ENCODE peak calls at places on chromosome 19, in eight cellular contexts. One of them, this sample, is unnamed.

GRCh38 chr19:6521718-6522646 is 8.8 kb upstream of the TNFSF9 start:
- DNase-seq in ascending aorta: no peak
- DNase-seq in AG10803: no peak
- DNase-seq in foreskin fibroblast: no peak
- DNase-seq in cardiac fibroblast: peak; percentile 53
- DNase-seq in AG09309: no peak
- DNase-seq in Caco-2: no peak
- DNase-seq in dorsolateral prefrontal cortex: no peak
- DNase-seq in this sample: no peak

GRCh38 chr19:41877490-41877876 is 404 bp downstream of the CD79A start:
- DNase-seq in ascending aorta: no peak
- DNase-seq in cardiac fibroblast: no peak
- DNase-seq in AG10803: no peak
- DNase-seq in foreskin fibroblast: no peak
- DNase-seq in Caco-2: no peak
- DNase-seq in dorsolateral prefrontal cortex: no peak
- DNase-seq in AG09309: no peak
- DNase-seq in this sample: no peak

GRCh38 chr19:29509456-29509855 is 16.3 kb upstream of the VSTM2B start:
- DNase-seq in AG10803: no peak
- DNase-seq in AG09309: no peak
- DNase-seq in dorsolateral prefrontal cortex: peak; percentile 31
- DNase-seq in Caco-2: no peak
- DNase-seq in ascending aorta: no peak
- DNase-seq in cardiac fibroblast: no peak
- DNase-seq in foreskin fibroblast: no peak
- DNase-seq in this sample: no peak

GRCh38 chr19:43132696-43133095 is 50.2 kb upstream of the PSG2 start:
- DNase-seq in cardiac fibroblast: no peak
- DNase-seq in Caco-2: no peak
- DNase-seq in AG10803: peak; percentile 53
- DNase-seq in ascending aorta: no peak
- DNase-seq in AG09309: no peak
- DNase-seq in foreskin fibroblast: no peak
- DNase-seq in dorsolateral prefrontal cortex: no peak
- DNase-seq in this sample: no peak

GRCh38 chr19:35248310-35249145 is at the start of gene LSR:
- DNase-seq in AG09309: no peak
- DNase-seq in foreskin fibroblast: no peak
- DNase-seq in dorsolateral prefrontal cortex: no peak
- DNase-seq in ascending aorta: no peak
- DNase-seq in Caco-2: peak; percentile 98
- DNase-seq in AG10803: no peak
- DNase-seq in cardiac fibroblast: no peak
- DNase-seq in this sample: no peak

GRCh38 chr19:43628646-43629326 is 9.4 kb upstream of the ZNF428 start:
- DNase-seq in AG10803: no peak
- DNase-seq in foreskin fibroblast: no peak
- DNase-seq in AG09309: no peak
- DNase-seq in Caco-2: no peak
- DNase-seq in ascending aorta: no peak
- DNase-seq in dorsolateral prefrontal cortex: no peak
- DNase-seq in cardiac fibroblast: no peak
- DNase-seq in this sample: no peak

GRCh38 chr19:10474962-10475451 is 28.1 kb downstream of the KEAP1 start:
- DNase-seq in ascending aorta: no peak
- DNase-seq in AG09309: no peak
- DNase-seq in Caco-2: no peak
- DNase-seq in foreskin fibroblast: no peak
- DNase-seq in cardiac fibroblast: no peak
- DNase-seq in dorsolateral prefrontal cortex: no peak
- DNase-seq in AG10803: no peak
- DNase-seq in this sample: no peak

GRCh38 chr19:20503536-20503935 is 62.0 kb downstream of the ZNF737 start:
- DNase-seq in ascending aorta: no peak
- DNase-seq in AG10803: peak; percentile 4
- DNase-seq in dorsolateral prefrontal cortex: no peak
- DNase-seq in foreskin fibroblast: peak; percentile 19
- DNase-seq in AG09309: no peak
- DNase-seq in Caco-2: no peak
- DNase-seq in cardiac fibroblast: peak; percentile 73
- DNase-seq in this sample: peak; percentile 5

GRCh38 chr19:5458420-5458819 is 3.2 kb downstream of the ZNRF4 start:
- DNase-seq in foreskin fibroblast: no peak
- DNase-seq in AG09309: no peak
- DNase-seq in AG10803: no peak
- DNase-seq in Caco-2: no peak
- DNase-seq in ascending aorta: no peak
- DNase-seq in dorsolateral prefrontal cortex: no peak
- DNase-seq in cardiac fibroblast: no peak
- DNase-seq in this sample: no peak

GRCh38 chr19:45276284-45276687 is 25.2 kb downstream of the MARK4 start:
- DNase-seq in ascending aorta: no peak
- DNase-seq in AG10803: no peak
- DNase-seq in AG09309: no peak
- DNase-seq in foreskin fibroblast: no peak
- DNase-seq in dorsolateral prefrontal cortex: no peak
- DNase-seq in cardiac fibroblast: no peak
- DNase-seq in Caco-2: no peak
- DNase-seq in this sample: peak; percentile 47

GRCh38 chr19:45428385-45429231 is 4.9 kb upstream of the ERCC1 start:
- DNase-seq in AG10803: peak; percentile 52
- DNase-seq in cardiac fibroblast: peak; percentile 62
- DNase-seq in AG09309: no peak
- DNase-seq in Caco-2: no peak
- DNase-seq in ascending aorta: peak; percentile 93
- DNase-seq in foreskin fibroblast: peak; percentile 69
- DNase-seq in dorsolateral prefrontal cortex: no peak
- DNase-seq in this sample: peak; percentile 37

GRCh38 chr19:11479470-11480080 is 1.3 kb downstream of the ELAVL3 start:
- DNase-seq in foreskin fibroblast: no peak
- DNase-seq in AG09309: no peak
- DNase-seq in ascending aorta: no peak
- DNase-seq in cardiac fibroblast: no peak
- DNase-seq in dorsolateral prefrontal cortex: peak; percentile 79
- DNase-seq in AG10803: no peak
- DNase-seq in Caco-2: peak; percentile 87
- DNase-seq in this sample: no peak

GRCh38 chr19:15577184-15577771 is 37.7 kb upstream of the CYP4F8 start:
- DNase-seq in foreskin fibroblast: no peak
- DNase-seq in AG10803: no peak
- DNase-seq in Caco-2: no peak
- DNase-seq in dorsolateral prefrontal cortex: no peak
- DNase-seq in ascending aorta: no peak
- DNase-seq in cardiac fibroblast: no peak
- DNase-seq in AG09309: no peak
- DNase-seq in this sample: no peak

GRCh38 chr19:17555929-17556813 is 722 bp downstream of the COLGALT1 start:
- DNase-seq in dorsolateral prefrontal cortex: peak; percentile 62
- DNase-seq in foreskin fibroblast: peak; percentile 79
- DNase-seq in AG10803: peak; percentile 74
- DNase-seq in ascending aorta: peak; percentile 76
- DNase-seq in cardiac fibroblast: peak; percentile 79
- DNase-seq in Caco-2: peak; percentile 49
- DNase-seq in AG09309: no peak
- DNase-seq in this sample: peak; percentile 75

GRCh38 chr19:32861596-32861995 is 8.0 kb downstream of the SLC7A9 start:
- DNase-seq in AG09309: no peak
- DNase-seq in Caco-2: no peak
- DNase-seq in cardiac fibroblast: no peak
- DNase-seq in dorsolateral prefrontal cortex: no peak
- DNase-seq in AG10803: no peak
- DNase-seq in ascending aorta: no peak
- DNase-seq in foreskin fibroblast: no peak
- DNase-seq in this sample: no peak

GRCh38 chr19:42850981-42851717 is 28.4 kb downstream of the PSG1 start:
- DNase-seq in AG10803: peak; percentile 99
- DNase-seq in ascending aorta: peak; percentile 85
- DNase-seq in foreskin fibroblast: peak; percentile 97
- DNase-seq in cardiac fibroblast: peak; percentile 99
- DNase-seq in AG09309: peak; percentile 91
- DNase-seq in dorsolateral prefrontal cortex: no peak
- DNase-seq in Caco-2: peak; percentile 65
- DNase-seq in this sample: peak; percentile 81

GRCh38 chr19:802888-803561 is 5.8 kb downstream of the PTBP1 start:
- DNase-seq in ascending aorta: no peak
- DNase-seq in AG09309: no peak
- DNase-seq in dorsolateral prefrontal cortex: no peak
- DNase-seq in foreskin fibroblast: no peak
- DNase-seq in Caco-2: no peak
- DNase-seq in AG10803: no peak
- DNase-seq in cardiac fibroblast: no peak
- DNase-seq in this sample: no peak
- H3K4me3 ChIP-seq in ascending aorta: no peak overlapping the region
- H3K4me3 ChIP-seq in AG09309: no peak overlapping the region
- H3K4me3 ChIP-seq in dorsolateral prefrontal cortex: peak overlapping the region; percentile 39
- H3K4me3 ChIP-seq in foreskin fibroblast: peak overlapping the region; percentile 95
- H3K4me3 ChIP-seq in Caco-2: no peak overlapping the region
- H3K4me3 ChIP-seq in AG10803: no peak overlapping the region
- H3K4me3 ChIP-seq in cardiac fibroblast: peak overlapping the region; percentile 44
- H3K4me3 ChIP-seq in this sample: no peak overlapping the region

GRCh38 chr19:31745731-31746130 is 396.5 kb upstream of the TSHZ3 start:
- DNase-seq in foreskin fibroblast: no peak
- DNase-seq in ascending aorta: no peak
- DNase-seq in AG10803: no peak
- DNase-seq in dorsolateral prefrontal cortex: no peak
- DNase-seq in Caco-2: no peak
- DNase-seq in cardiac fibroblast: no peak
- DNase-seq in AG09309: no peak
- DNase-seq in this sample: no peak

DNA sequence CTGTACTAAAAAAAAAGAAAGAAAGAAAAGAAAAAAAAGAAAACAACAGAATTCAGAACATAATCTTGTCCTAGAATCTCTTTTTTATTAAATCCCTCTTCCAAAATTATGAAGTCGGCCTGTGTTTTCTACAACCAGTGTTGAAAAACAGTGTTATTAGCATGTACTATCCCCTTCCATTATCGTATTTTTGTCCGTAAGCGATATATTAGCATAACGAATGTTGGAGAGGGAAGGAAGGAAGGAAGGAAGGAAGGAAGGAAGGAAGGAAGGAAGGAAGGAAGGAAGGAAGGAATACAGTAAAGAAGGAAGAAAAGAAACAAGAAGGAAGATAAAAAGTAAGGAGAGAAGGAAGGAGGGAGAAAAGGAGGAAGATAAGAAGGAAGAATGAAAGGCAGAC is 393.0 kb upstream of the TSHZ3 start:
- DNase-seq in ascending aorta: no peak
- DNase-seq in Caco-2: no peak
- DNase-seq in AG10803: no peak
- DNase-seq in cardiac fibroblast: no peak
- DNase-seq in dorsolateral prefrontal cortex: no peak
- DNase-seq in foreskin fibroblast: no peak
- DNase-seq in AG09309: no peak
- DNase-seq in this sample: no peak
- H3K4me3 ChIP-seq in ascending aorta: no peak overlapping the region
- H3K4me3 ChIP-seq in Caco-2: no peak overlapping the region
- H3K4me3 ChIP-seq in AG10803: no peak overlapping the region
- H3K4me3 ChIP-seq in cardiac fibroblast: no peak overlapping the region
- H3K4me3 ChIP-seq in dorsolateral prefrontal cortex: no peak overlapping the region
- H3K4me3 ChIP-seq in foreskin fibroblast: no peak overlapping the region
- H3K4me3 ChIP-seq in AG09309: no peak overlapping the region
- H3K4me3 ChIP-seq in this sample: no peak overlapping the region

GRCh38 chr19:13951799-13952153 is 533 bp upstream of the DCAF15 start:
- DNase-seq in AG09309: no peak
- DNase-seq in ascending aorta: no peak
- DNase-seq in cardiac fibroblast: no peak
- DNase-seq in AG10803: no peak
- DNase-seq in foreskin fibroblast: no peak
- DNase-seq in Caco-2: no peak
- DNase-seq in dorsolateral prefrontal cortex: no peak
- DNase-seq in this sample: no peak
- H3K4me3 ChIP-seq in AG09309: peak overlapping the region; percentile 66
- H3K4me3 ChIP-seq in ascending aorta: peak overlapping the region; percentile 81
- H3K4me3 ChIP-seq in cardiac fibroblast: peak overlapping the region; percentile 49
- H3K4me3 ChIP-seq in AG10803: peak overlapping the region; percentile 67
- H3K4me3 ChIP-seq in foreskin fibroblast: peak overlapping the region; percentile 69
- H3K4me3 ChIP-seq in Caco-2: peak overlapping the region; percentile 22
- H3K4me3 ChIP-seq in dorsolateral prefrontal cortex: peak overlapping the region; percentile 76
- H3K4me3 ChIP-seq in this sample: peak overlapping the region; percentile 86

GRCh38 chr19:7637374-7638256 is 705 bp downstream of the STXBP2 start:
- DNase-seq in AG10803: no peak
- DNase-seq in ascending aorta: no peak
- DNase-seq in foreskin fibroblast: no peak
- DNase-seq in dorsolateral prefrontal cortex: no peak
- DNase-seq in Caco-2: no peak
- DNase-seq in cardiac fibroblast: peak; percentile 33
- DNase-seq in AG09309: no peak
- DNase-seq in this sample: no peak

GRCh38 chr19:7636317-7636690 is 606 bp upstream of the STXBP2 start:
- DNase-seq in foreskin fibroblast: no peak
- DNase-seq in AG10803: no peak
- DNase-seq in dorsolateral prefrontal cortex: no peak
- DNase-seq in ascending aorta: no peak
- DNase-seq in cardiac fibroblast: no peak
- DNase-seq in Caco-2: no peak
- DNase-seq in AG09309: no peak
- DNase-seq in this sample: no peak

GRCh38 chr19:7638802-7639465 is 2.0 kb downstream of the STXBP2 start:
- DNase-seq in foreskin fibroblast: no peak
- DNase-seq in Caco-2: no peak
- DNase-seq in cardiac fibroblast: no peak
- DNase-seq in AG10803: no peak
- DNase-seq in AG09309: no peak
- DNase-seq in ascending aorta: no peak
- DNase-seq in dorsolateral prefrontal cortex: no peak
- DNase-seq in this sample: no peak

GRCh38 chr19:7635670-7636069 is 1.2 kb upstream of the STXBP2 start:
- DNase-seq in AG09309: no peak
- DNase-seq in Caco-2: no peak
- DNase-seq in AG10803: no peak
- DNase-seq in foreskin fibroblast: no peak
- DNase-seq in cardiac fibroblast: no peak
- DNase-seq in ascending aorta: no peak
- DNase-seq in dorsolateral prefrontal cortex: no peak
- DNase-seq in this sample: no peak

GRCh38 chr19:7636691-7637373 is at the start of gene STXBP2:
- DNase-seq in AG10803: no peak
- DNase-seq in Caco-2: peak; percentile 88
- DNase-seq in ascending aorta: peak; percentile 73
- DNase-seq in cardiac fibroblast: peak; percentile 31
- DNase-seq in dorsolateral prefrontal cortex: no peak
- DNase-seq in foreskin fibroblast: no peak
- DNase-seq in AG09309: no peak
- DNase-seq in this sample: no peak
- H3K4me3 ChIP-seq in AG10803: peak within 1 kb of the TSS; percentile 16
- H3K4me3 ChIP-seq in Caco-2: peak within 1 kb of the TSS; percentile 63
- H3K4me3 ChIP-seq in ascending aorta: peak within 1 kb of the TSS; percentile 51
- H3K4me3 ChIP-seq in cardiac fibroblast: peak within 1 kb of the TSS; percentile 57
- H3K4me3 ChIP-seq in dorsolateral prefrontal cortex: peak within 1 kb of the TSS; percentile 37
- H3K4me3 ChIP-seq in foreskin fibroblast: no peak within 1 kb of the TSS
- H3K4me3 ChIP-seq in AG09309: peak within 1 kb of the TSS; percentile 4
- H3K4me3 ChIP-seq in this sample: no peak within 1 kb of the TSS